ENCODE peak calls at places on chromosome 3, in seven cellular contexts. D, Q, G, U, M, A and K are unnamed samples.

GRCh38 chr3:9206287-9206686 is 43.2 kb downstream of the SRGAP3 start:
- DNase-seq in D (no peak), Q (no peak), G (no peak), U (no peak), M (no peak), A (no peak), K (no peak)

GRCh38 chr3:67044295-67044694 is 46.2 kb downstream of the KBTBD8 start:
- DNase-seq in D (no peak), Q (no peak), G (no peak), U (no peak), M (no peak), A (no peak), K (no peak)

GRCh38 chr3:135706758-135707375 is 258.7 kb upstream of the PPP2R3A start:
- DNase-seq in D (no peak), Q (no peak), G (no peak), U (peak), M (no peak), A (no peak), K (no peak)

GRCh38 chr3:165617134-165617533 is 220.1 kb downstream of the BCHE start:
- DNase-seq in D (no peak), Q (no peak), G (no peak), U (no peak), M (no peak), A (no peak), K (no peak)

GRCh38 chr3:183085634-183086390 is 13.5 kb downstream of the MCCC1 start:
- DNase-seq in D (peak), Q (no peak), G (no peak), U (peak), M (no peak), A (no peak), K (no peak)

GRCh38 chr3:15755181-15755580 is 42.6 kb downstream of the ANKRD28 start:
- DNase-seq in D (no peak), Q (no peak), G (no peak), U (no peak), M (no peak), A (no peak), K (no peak)

GRCh38 chr3:76131396-76132153 is 346.2 kb upstream of the ZNF717 start:
- DNase-seq in D (no peak), Q (no peak), G (no peak), U (no peak), M (no peak), A (no peak), K (no peak)

GRCh38 chr3:146115619-146116018 is 45.4 kb downstream of the PLOD2 start:
- DNase-seq in D (no peak), Q (no peak), G (no peak), U (no peak), M (no peak), A (no peak), K (no peak)

GRCh38 chr3:192899540-192899982 is 18.1 kb downstream of the MB21D2 start:
- DNase-seq in D (no peak), Q (no peak), G (no peak), U (no peak), M (no peak), A (no peak), K (no peak)

GRCh38 chr3:23743141-23743784 is 62.5 kb upstream of the UBE2E1 start:
- DNase-seq in D (peak), Q (no peak), G (no peak), U (peak), M (no peak), A (no peak), K (no peak)

GRCh38 chr3:40939113-40940070 is 259.9 kb upstream of the CTNNB1 start:
- DNase-seq in D (no peak), Q (peak), G (no peak), U (peak), M (no peak), A (peak), K (no peak)

GRCh38 chr3:14256046-14256445 is 77.4 kb downstream of the LSM3 start:
- DNase-seq in D (no peak), Q (peak), G (no peak), U (no peak), M (no peak), A (no peak), K (no peak)

GRCh38 chr3:128426128-128426921 is 40.4 kb downstream of the DNAJB8 start:
- DNase-seq in D (peak), Q (no peak), G (peak), U (peak), M (peak), A (no peak), K (no peak)

GRCh38 chr3:21551019-21551418 is 200.0 kb downstream of the ZNF385D start:
- DNase-seq in D (no peak), Q (no peak), G (no peak), U (peak), M (no peak), A (no peak), K (no peak)

GRCh38 chr3:125212509-125213372 is at the start of gene SLC12A8:
- DNase-seq in D (no peak), Q (no peak), G (peak), U (peak), M (peak), A (no peak), K (no peak)

GRCh38 chr3:37564518-37564917 is 297.2 kb upstream of the CTDSPL start:
- DNase-seq in D (no peak), Q (no peak), G (no peak), U (no peak), M (no peak), A (no peak), K (no peak)

GRCh38 chr3:73419179-73419803 is 205.4 kb downstream of the PDZRN3 start:
- DNase-seq in D (no peak), Q (no peak), G (no peak), U (peak), M (no peak), A (no peak), K (no peak)

GRCh38 chr3:147049901-147050300 is 356.4 kb downstream of the ZIC4 start:
- DNase-seq in D (no peak), Q (no peak), G (no peak), U (no peak), M (no peak), A (no peak), K (no peak)

GRCh38 chr3:126356373-126357298 is 572 bp downstream of the KLF15 start:
- DNase-seq in D (no peak), Q (peak), G (peak), U (no peak), M (no peak), A (peak), K (no peak)

GRCh38 chr3:52080830-52081719 is 24.7 kb upstream of the DUSP7 start:
- DNase-seq in D (no peak), Q (no peak), G (no peak), U (no peak), M (no peak), A (no peak), K (no peak)

GRCh38 chr3:191728186-191728585 is 267.2 kb downstream of the PYDC2 start:
- DNase-seq in D (no peak), Q (no peak), G (no peak), U (no peak), M (no peak), A (no peak), K (no peak)

GRCh38 chr3:41961061-41961749 is 698 bp downstream of the ULK4 start:
- DNase-seq in D (peak), Q (peak), G (peak), U (peak), M (peak), A (no peak), K (peak)

GRCh38 chr3:38283810-38284775 is 2.0 kb downstream of the SLC22A14 start:
- DNase-seq in D (no peak), Q (no peak), G (no peak), U (no peak), M (no peak), A (peak), K (no peak)

GRCh38 chr3:29763115-29763514 is 482.2 kb downstream of the RBMS3 start:
- DNase-seq in D (no peak), Q (no peak), G (no peak), U (no peak), M (no peak), A (no peak), K (no peak)

GRCh38 chr3:77096966-77097890 is 57.3 kb downstream of the ROBO2 start:
- DNase-seq in D (no peak), Q (no peak), G (no peak), U (no peak), M (no peak), A (no peak), K (no peak)

GRCh38 chr3:72606005-72606800 is 242.0 kb downstream of the SHQ1 start:
- DNase-seq in D (no peak), Q (no peak), G (no peak), U (no peak), M (no peak), A (no peak), K (no peak)

GRCh38 chr3:72176537-72177041 is 391.6 kb upstream of the PROK2 start:
- DNase-seq in D (no peak), Q (no peak), G (peak), U (no peak), M (no peak), A (no peak), K (no peak)

GRCh38 chr3:66763294-66763693 is 234.8 kb upstream of the KBTBD8 start:
- DNase-seq in D (no peak), Q (no peak), G (no peak), U (no peak), M (no peak), A (peak), K (no peak)

GRCh38 chr3:142270407-142270806 is 45.0 kb upstream of the GK5 start:
- DNase-seq in D (no peak), Q (no peak), G (no peak), U (no peak), M (peak), A (no peak), K (no peak)

GRCh38 chr3:170522171-170522570 is 63.7 kb downstream of the SLC7A14 start:
- DNase-seq in D (no peak), Q (no peak), G (no peak), U (no peak), M (no peak), A (no peak), K (no peak)